ENCODE peak calls at places on chromosome 12, in five cellular contexts. S, G, W, X and M are unnamed samples. For H3K4me1, the result is how much of the 10 kb centered on the place peaks cover.

GRCh38 chr12:102543494-102543893 is 63.1 kb upstream of the IGF1 start:
- DNase-seq in G (peak), W (no peak), X (no peak), S (no peak), M (no peak)

GRCh38 chr12:6766651-6767300 is 613 bp downstream of the PTMS start:
- DNase-seq in G (peak), X (peak), S (peak), W (peak), M (peak)

GRCh38 chr12:42129595-42130204 is 15.0 kb downstream of the GXYLT1 start:
- DNase-seq in W (peak), S (peak), G (peak), X (peak), M (peak)

GRCh38 chr12:89351489-89352241 is 636 bp downstream of the DUSP6 start:
- DNase-seq in X (no peak), G (no peak), S (peak), W (no peak), M (peak)

GRCh38 chr12:4271433-4272013 is 2.0 kb upstream of the CCND2 start:
- DNase-seq in S (no peak), W (no peak), X (no peak), G (no peak), M (no peak)

GRCh38 chr12:98741615-98742265 is 96.7 kb downstream of the APAF1 start:
- DNase-seq in W (no peak), X (no peak), S (no peak), G (peak), M (no peak)

GRCh38 chr12:42118136-42118879 is 26.4 kb downstream of the GXYLT1 start:
- DNase-seq in X (no peak), W (no peak), S (no peak), G (no peak), M (no peak)

GRCh38 chr12:4292266-4293063 is 18.9 kb downstream of the CCND2 start:
- DNase-seq in S (no peak), G (no peak), X (no peak), W (no peak), M (no peak)

GRCh38 chr12:3204716-3205617 is 127.8 kb downstream of the TSPAN9 start:
- DNase-seq in S (no peak), W (no peak), G (no peak), X (no peak), M (no peak)

GRCh38 chr12:52692253-52692652 is 11.1 kb downstream of the KRT77 start:
- DNase-seq in W (no peak), S (no peak), G (peak), X (no peak), M (no peak)

GRCh38 chr12:64670856-64671639 is 60.8 kb downstream of the RASSF3 start:
- DNase-seq in S (no peak), W (no peak), G (peak), X (no peak), M (peak)

GRCh38 chr12:53053223-53054111 is 3.6 kb downstream of the TNS2 start:
- DNase-seq in G (peak), W (no peak), X (peak), S (peak), M (peak)

GRCh38 chr12:98224584-98225221 is 290.7 kb upstream of the TMPO start:
- DNase-seq in G (no peak), W (no peak), S (no peak), X (no peak), M (no peak)

GRCh38 chr12:49026101-49026500 is 7.5 kb upstream of the PRKAG1 start:
- DNase-seq in S (no peak), X (no peak), W (no peak), G (no peak), M (no peak)

GRCh38 chr12:69851976-69852375 is 26.9 kb downstream of the MYRFL start:
- DNase-seq in S (no peak), W (no peak), X (no peak), G (no peak), M (no peak)

GRCh38 chr12:76864791-76865400 is 13.9 kb downstream of the CSRP2 start:
- DNase-seq in W (no peak), G (no peak), S (no peak), X (no peak), M (no peak)

GRCh38 chr12:40300490-40300889 is 75.7 kb downstream of the LRRK2 start:
- DNase-seq in G (no peak), S (no peak), W (no peak), X (no peak), M (no peak)

GRCh38 chr12:12883369-12884001 is 7.9 kb upstream of the GPRC5A start:
- DNase-seq in X (no peak), S (no peak), W (no peak), G (no peak), M (no peak)

GRCh38 chr12:91111366-91112321 is at the start of gene LUM:
- DNase-seq in X (peak), S (peak), W (peak), G (peak), M (peak)

GRCh38 chr12:129771238-129771637 is 132.6 kb downstream of the TMEM132D start:
- DNase-seq in S (no peak), W (no peak), X (no peak), G (peak), M (no peak)

GRCh38 chr12:20350495-20350894 is 17.8 kb upstream of the PDE3A start:
- DNase-seq in S (no peak), G (no peak), X (no peak), W (no peak), M (no peak)

GRCh38 chr12:1287446-1287975 is 296.5 kb downstream of the ERC1 start:
- DNase-seq in S (no peak), W (no peak), G (no peak), X (no peak), M (no peak)

GRCh38 chr12:4191642-4192041 is 81.9 kb upstream of the CCND2 start:
- DNase-seq in X (no peak), S (no peak), W (no peak), G (no peak), M (no peak)

GRCh38 chr12:67698711-67699603 is 50.4 kb downstream of the DYRK2 start:
- DNase-seq in X (no peak), G (no peak), S (no peak), W (no peak), M (peak)

GRCh38 chr12:25497021-25497420 is 56.1 kb downstream of the LMNTD1 start:
- DNase-seq in X (no peak), W (no peak), S (peak), G (no peak), M (no peak)

GRCh38 chr12:26122681-26123481 is 2.0 kb downstream of the BHLHE41 start:
- DNase-seq in W (peak), S (peak), G (no peak), X (peak), M (peak)

GRCh38 chr12:2640281-2640680 is 154.5 kb upstream of the FKBP4 start:
- DNase-seq in G (no peak), S (no peak), X (no peak), W (no peak), M (no peak)

GRCh38 chr12:31204995-31205582 is 120.9 kb downstream of the SINHCAF start:
- DNase-seq in X (no peak), G (no peak), S (no peak), W (no peak), M (no peak)

GRCh38 chr12:3931206-3931605 is 58.0 kb upstream of the PARP11 start:
- DNase-seq in G (no peak), S (no peak), X (no peak), W (no peak), M (no peak)

GRCh38 chr12:31749024-31749704 is 20.3 kb upstream of the AMN1 start:
- DNase-seq in G (peak), W (peak), X (peak), S (peak), M (peak)

GRCh38 chr12:120007272-120007671 is 18.2 kb downstream of the BICDL1 start:
- DNase-seq in X (peak), G (peak), W (no peak), S (no peak), M (peak)

GRCh38 chr12:112938751-112939150 is 477 bp downstream of the OAS3 start:
- DNase-seq in G (no peak), X (no peak), W (no peak), S (no peak), M (no peak)

DNA sequence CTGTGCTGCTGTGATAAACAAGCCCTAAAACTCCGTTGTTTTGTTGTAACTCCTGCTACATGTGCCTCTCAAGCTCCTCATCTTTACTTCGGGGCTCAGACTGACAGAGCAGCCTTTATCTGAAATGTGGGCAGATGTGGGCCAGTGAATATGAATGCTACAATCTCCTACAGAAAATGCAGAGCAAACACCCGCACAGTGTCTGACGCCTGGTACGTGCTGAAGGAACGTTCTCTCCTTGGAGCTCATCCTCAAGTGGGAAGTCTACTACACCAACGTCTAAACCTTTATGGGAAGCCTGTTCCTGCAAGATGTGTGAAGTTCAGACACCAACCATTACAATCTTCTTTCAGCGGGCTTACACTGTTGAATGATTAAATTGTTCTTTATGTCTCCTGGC is 179.9 kb upstream of the PLXNC1 start:
- DNase-seq in W (no peak), G (no peak), X (no peak), S (no peak), M (no peak)
- H3K27ac ChIP-seq in W (no peak), G (no peak), X (no peak), S (no peak), M (no peak)

DNA sequence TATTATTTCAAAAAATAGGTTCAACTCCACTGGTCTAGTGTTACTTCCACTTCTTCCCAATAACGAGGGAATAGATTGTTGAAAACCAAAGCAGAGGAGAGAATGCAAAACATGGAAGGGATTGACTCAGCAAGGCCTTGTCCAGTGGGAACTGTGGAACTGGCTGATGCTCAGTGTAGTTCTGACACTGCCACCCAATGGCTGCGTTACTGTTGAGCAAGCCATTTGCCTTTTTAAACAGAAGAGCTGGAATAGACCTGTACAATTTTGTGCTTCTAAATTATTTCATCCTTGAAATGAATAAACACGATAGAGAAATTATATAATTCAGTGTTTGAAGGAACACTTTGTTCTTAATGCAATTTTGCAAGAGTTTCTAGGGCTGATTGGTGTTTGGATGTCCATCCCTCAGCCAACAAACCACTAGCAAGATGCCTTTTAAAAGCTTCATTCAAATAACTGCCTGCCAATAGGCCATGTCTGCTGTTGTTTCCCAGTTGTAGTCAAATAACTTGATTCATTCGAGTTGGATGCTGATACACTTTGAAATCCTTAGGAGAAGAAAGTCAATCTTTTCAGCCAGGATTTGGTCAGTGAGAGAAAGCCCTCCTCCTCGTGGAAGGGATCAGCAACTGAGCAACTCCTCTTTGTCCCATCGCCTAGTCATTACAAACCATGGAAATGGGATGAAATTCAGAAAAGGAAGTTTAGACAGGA is 7.2 kb upstream of the MGP start:
- DNase-seq in X (peak), W (peak), S (peak), G (no peak), M (no peak)
- H3K4me1 ChIP-seq in X (under half), W (under half), S (under half), G (under half), M (under half)

DNA sequence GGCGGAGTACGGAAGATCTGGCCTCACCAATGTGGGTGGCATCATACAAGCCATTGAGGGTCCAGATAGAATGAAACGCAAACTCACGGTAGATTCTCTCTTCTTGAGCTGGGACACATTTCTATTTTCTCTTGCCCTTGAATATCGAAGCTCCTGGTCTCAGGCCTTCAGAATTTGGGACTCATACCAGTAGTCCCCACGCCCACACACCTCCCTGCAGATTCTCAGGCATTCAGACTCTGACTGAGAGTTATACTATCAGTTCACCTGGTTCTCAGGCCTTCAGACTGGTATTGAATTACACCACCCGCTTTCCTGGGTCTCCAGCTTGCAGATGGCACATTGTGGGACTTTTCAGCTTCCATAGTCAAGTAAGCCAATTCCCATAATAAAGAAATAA is 37.8 kb downstream of the EIF2S3B start:
- DNase-seq in X (no peak), W (no peak), S (no peak), G (no peak), M (no peak)
- H3K4me3 ChIP-seq in X (no peak), W (no peak), S (no peak), G (no peak), M (no peak)

DNA sequence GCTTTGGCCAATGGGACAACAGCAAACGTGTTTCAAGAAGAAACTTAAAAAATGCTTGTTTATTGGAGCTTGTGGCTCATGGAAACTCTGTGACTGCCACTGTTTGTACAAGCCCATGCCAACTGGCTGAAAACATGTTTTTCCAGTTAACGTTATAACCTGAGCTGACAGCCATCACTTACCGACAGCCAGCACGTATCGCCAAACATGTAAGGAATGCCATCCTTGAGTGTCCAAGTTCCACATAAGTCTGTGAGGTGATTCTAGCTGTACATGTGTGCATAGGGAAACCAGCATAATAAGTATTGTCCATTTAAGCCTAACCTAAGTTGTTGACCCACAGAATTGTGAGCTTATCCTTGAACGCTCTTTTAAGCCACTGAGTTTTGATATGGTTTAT is 596.9 kb downstream of the TRHDE start:
- DNase-seq in X (no peak), G (no peak), W (no peak), S (no peak), M (no peak)
- H3K27ac ChIP-seq in X (no peak), G (no peak), W (no peak), S (no peak), M (no peak)

GRCh38 chr12:122528582-122528981 is 1.5 kb downstream of the KNTC1 start:
- DNase-seq in S (no peak), W (no peak), X (no peak), G (no peak), M (no peak)

GRCh38 chr12:122528992-122529391 is 1.9 kb downstream of the KNTC1 start:
- DNase-seq in S (no peak), G (no peak), W (no peak), X (no peak), M (no peak)

GRCh38 chr12:122526683-122527477 is at the start of the genes KNTC1 and RSRC2:
- DNase-seq in S (peak), X (peak), W (peak), G (peak), M (peak)

GRCh38 chr12:122523846-122524718 is 2.7 kb downstream of the RSRC2 start:
- DNase-seq in G (no peak), X (no peak), W (no peak), S (no peak), M (no peak)

GRCh38 chr12:122527478-122527944 is 462 bp downstream of the KNTC1 start:
- DNase-seq in W (no peak), G (peak), S (no peak), X (no peak), M (peak)
- H3K4me1 ChIP-seq in W (under half), G (under half), S (under half), X (under half), M (under half)